ENCODE peak calls at places on chromosomes 13 and 19, in ten cellular contexts. U, V, I, O, E, H, C, P, B and W are unnamed samples.

GRCh38 chr13:96041326-96042092 is 11.7 kb downstream of the UGGT2 start:
- DNase-seq in U (no peak), V (no peak), I (no peak), O (no peak), E (no peak), H (no peak), C (no peak), P (no peak), B (no peak), W (no peak)

GRCh38 chr19:13644648-13645047 is 119.7 kb upstream of the MRI1 start:
- DNase-seq in U (no peak), V (no peak), I (no peak), O (no peak), E (no peak), H (no peak), C (no peak), P (no peak), B (peak), W (peak)

GRCh38 chr19:46944918-46945628 is 74.6 kb upstream of the NPAS1 start:
- DNase-seq in U (peak), V (peak), I (peak), O (peak), E (peak), H (no peak), C (peak), P (peak), B (peak), W (no peak)

GRCh38 chr19:16520986-16521624 is 21.1 kb downstream of the CHERP start:
- DNase-seq in U (no peak), V (no peak), I (no peak), O (no peak), E (peak), H (no peak), C (no peak), P (no peak), B (peak), W (no peak)

GRCh38 chr19:38721977-38722773 is 22.1 kb downstream of the CAPN12 start:
- DNase-seq in U (peak), V (no peak), I (peak), O (no peak), E (no peak), H (no peak), C (no peak), P (no peak), B (no peak), W (no peak)

GRCh38 chr13:39036212-39036611 is 1.7 kb downstream of the PROSER1 start:
- DNase-seq in U (no peak), V (peak), I (no peak), O (peak), E (no peak), H (peak), C (peak), P (peak), B (no peak), W (peak)

GRCh38 chr19:36013280-36014028 is 559 bp downstream of the ALKBH6 start:
- DNase-seq in U (no peak), V (no peak), I (no peak), O (no peak), E (peak), H (no peak), C (no peak), P (no peak), B (no peak), W (peak)

GRCh38 chr13:23699271-23699670 is 129.1 kb downstream of the TNFRSF19 start:
- DNase-seq in U (no peak), V (no peak), I (no peak), O (no peak), E (no peak), H (no peak), C (no peak), P (no peak), B (no peak), W (no peak)

GRCh38 chr13:57634829-57635165 is 3.3 kb downstream of the PCDH17 start:
- DNase-seq in U (peak), V (no peak), I (no peak), O (no peak), E (no peak), H (no peak), C (peak), P (peak), B (peak), W (no peak)

GRCh38 chr13:30293995-30294394 is 13.4 kb downstream of the KATNAL1 start:
- DNase-seq in U (no peak), V (no peak), I (no peak), O (no peak), E (no peak), H (no peak), C (no peak), P (no peak), B (no peak), W (no peak)

GRCh38 chr19:8576273-8576993 is 809 bp downstream of the MYO1F start:
- DNase-seq in U (no peak), V (no peak), I (no peak), O (no peak), E (peak), H (peak), C (no peak), P (no peak), B (no peak), W (no peak)

GRCh38 chr19:8561071-8561764 is 16.0 kb downstream of the MYO1F start:
- DNase-seq in U (no peak), V (no peak), I (no peak), O (no peak), E (no peak), H (no peak), C (no peak), P (peak), B (no peak), W (no peak)

GRCh38 chr13:82356667-82357066 is 1525.6 kb downstream of the SLITRK1 start:
- DNase-seq in U (peak), V (no peak), I (no peak), O (no peak), E (peak), H (peak), C (no peak), P (peak), B (no peak), W (no peak)

GRCh38 chr13:113448545-113448884 is 4.8 kb downstream of the ADPRHL1 start:
- DNase-seq in U (no peak), V (no peak), I (no peak), O (no peak), E (no peak), H (peak), C (no peak), P (no peak), B (no peak), W (peak)

GRCh38 chr13:95535243-95535642 is 17.3 kb upstream of the CLDN10 start:
- DNase-seq in U (no peak), V (peak), I (no peak), O (peak), E (no peak), H (peak), C (peak), P (no peak), B (no peak), W (no peak)

GRCh38 chr19:16613841-16614240 is 14.2 kb downstream of the MED26 start:
- DNase-seq in U (no peak), V (no peak), I (no peak), O (no peak), E (no peak), H (no peak), C (no peak), P (no peak), B (no peak), W (no peak)

GRCh38 chr19:13022859-13023636 is 27.8 kb downstream of the NFIX start:
- DNase-seq in U (peak), V (peak), I (no peak), O (peak), E (peak), H (peak), C (peak), P (peak), B (peak), W (no peak)

GRCh38 chr13:66216723-66217122 is 1013.4 kb downstream of the PCDH9 start:
- DNase-seq in U (no peak), V (no peak), I (no peak), O (no peak), E (no peak), H (no peak), C (no peak), P (no peak), B (no peak), W (no peak)

GRCh38 chr13:111658150-111659100 is 338.0 kb downstream of the TEX29 start:
- DNase-seq in U (peak), V (no peak), I (peak), O (no peak), E (no peak), H (no peak), C (peak), P (peak), B (no peak), W (no peak)

GRCh38 chr19:10773969-10774368 is 56.1 kb downstream of the DNM2 start:
- DNase-seq in U (no peak), V (no peak), I (no peak), O (no peak), E (no peak), H (peak), C (no peak), P (no peak), B (no peak), W (no peak)

GRCh38 chr19:40150170-40150569 is 41.1 kb upstream of the MAP3K10 start:
- DNase-seq in U (no peak), V (peak), I (no peak), O (no peak), E (peak), H (no peak), C (no peak), P (no peak), B (no peak), W (no peak)

GRCh38 chr13:40672310-40673060 is 6.0 kb upstream of the FOXO1 start:
- DNase-seq in U (no peak), V (peak), I (no peak), O (peak), E (no peak), H (peak), C (peak), P (peak), B (peak), W (peak)

GRCh38 chr13:40676007-40676406 is 9.6 kb upstream of the FOXO1 start:
- DNase-seq in U (no peak), V (no peak), I (no peak), O (no peak), E (no peak), H (no peak), C (no peak), P (no peak), B (no peak), W (no peak)

GRCh38 chr13:40673414-40673813 is 7.0 kb upstream of the FOXO1 start:
- DNase-seq in U (no peak), V (no peak), I (no peak), O (no peak), E (no peak), H (no peak), C (no peak), P (no peak), B (no peak), W (no peak)

GRCh38 chr13:40670307-40670706 is 3.9 kb upstream of the FOXO1 start:
- DNase-seq in U (no peak), V (no peak), I (no peak), O (no peak), E (no peak), H (no peak), C (no peak), P (no peak), B (no peak), W (no peak)

GRCh38 chr13:40673061-40673397 is 6.6 kb upstream of the FOXO1 start:
- DNase-seq in U (no peak), V (no peak), I (no peak), O (no peak), E (no peak), H (peak), C (no peak), P (no peak), B (no peak), W (no peak)
- H3K4me2 ChIP-seq in U (no peak), V (no peak), I (no peak), O (peak), E (no peak), H (peak), C (no peak), P (peak), B (no peak), W (peak)

GRCh38 chr19:1236566-1236965 is 1.2 kb downstream of the CBARP start:
- DNase-seq in U (peak), V (no peak), I (no peak), O (no peak), E (peak), H (no peak), C (no peak), P (no peak), B (peak), W (no peak)
- H3K4me2 ChIP-seq in U (peak), V (peak), I (peak), O (peak), E (peak), H (peak), C (peak), P (peak), B (peak), W (peak)

GRCh38 chr19:7516281-7516862 is 469 bp downstream of the ZNF358 start:
- DNase-seq in U (peak), V (no peak), I (no peak), O (no peak), E (peak), H (no peak), C (peak), P (peak), B (no peak), W (no peak)
- H3K4me2 ChIP-seq in U (peak), V (peak), I (peak), O (peak), E (peak), H (peak), C (peak), P (peak), B (peak), W (no peak)

GRCh38 chr19:44401787-44402115 is 343 bp upstream of the ZNF285 start:
- DNase-seq in U (no peak), V (no peak), I (no peak), O (no peak), E (no peak), H (no peak), C (no peak), P (peak), B (no peak), W (no peak)

GRCh38 chr19:44401108-44401786 is at the start of gene ZNF285:
- DNase-seq in U (peak), V (peak), I (peak), O (peak), E (peak), H (peak), C (peak), P (peak), B (peak), W (no peak)
- H3K4me2 ChIP-seq in U (peak), V (peak), I (peak), O (peak), E (peak), H (peak), C (peak), P (peak), B (peak), W (no peak)